ENCODE peak calls at places on chromosomes 11 and 22, in four cellular contexts. T, R, O and U are unnamed samples.

GRCh38 chr22:50526849-50527801 is 1.7 kb upstream of the SCO2 start:
- DNase-seq in T (peak), R (peak), O (no peak), U (no peak)

GRCh38 chr22:36352775-36353507 is 34.8 kb downstream of the MYH9 start:
- DNase-seq in T (peak), R (peak), O (peak), U (no peak)

GRCh38 chr11:119729581-119730346 is 764 bp upstream of the NECTIN1 start:
- DNase-seq in T (peak), R (peak), O (no peak), U (no peak)

GRCh38 chr11:46723359-46723680 is 4.3 kb downstream of the F2 start:
- DNase-seq in T (no peak), R (no peak), O (no peak), U (no peak)

GRCh38 chr11:81970886-81971285 is 762.8 kb downstream of the FAM181B start:
- DNase-seq in T (no peak), R (no peak), O (no peak), U (no peak)

GRCh38 chr22:34851918-34852662 is 213.9 kb upstream of the ISX start:
- DNase-seq in T (no peak), R (no peak), O (no peak), U (no peak)

GRCh38 chr11:32118025-32118974 is 27.4 kb downstream of the RCN1 start:
- DNase-seq in T (peak), R (peak), O (no peak), U (peak)

GRCh38 chr11:45280449-45280848 is 5.7 kb downstream of the SYT13 start:
- DNase-seq in T (no peak), R (no peak), O (peak), U (no peak)

GRCh38 chr11:10301656-10302293 is 3.1 kb upstream of the ADM start:
- DNase-seq in T (peak), R (peak), O (no peak), U (peak)

GRCh38 chr11:2150206-2150847 is 10.7 kb downstream of the INS start:
- DNase-seq in T (peak), R (peak), O (no peak), U (no peak)

GRCh38 chr11:57458410-57459111 is 1.8 kb upstream of the RTN4RL2 start:
- DNase-seq in T (peak), R (peak), O (peak), U (no peak)